ENCODE peak calls at places on chromosomes 16 and 17, in four cellular contexts. C is Ammon's horn, V is NCI-H1436, K is A172. P is an unnamed sample.

GRCh38 chr16:88870608-88871348 is 4.3 kb upstream of the PABPN1L start:
- DNase-seq in C (no peak), V (peak), K (no peak), P (no peak)

GRCh38 chr16:14500791-14501190 is 129.3 kb downstream of the PARN start:
- DNase-seq in C (no peak), K (no peak), V (no peak), P (no peak)

GRCh38 chr17:82332669-82333278 is 792 bp downstream of the SECTM1 start:
- DNase-seq in C (peak), V (no peak), K (no peak), P (peak)

GRCh38 chr16:13298676-13299075 is 397.3 kb downstream of the SHISA9 start:
- DNase-seq in C (no peak), K (peak), V (no peak), P (no peak)

GRCh38 chr17:48554412-48555090 is 9.6 kb upstream of the HOXB2 start:
- DNase-seq in V (no peak), C (no peak), K (no peak), P (no peak)

GRCh38 chr17:82213251-82214011 is 789 bp upstream of the CCDC57 start:
- DNase-seq in K (peak), V (no peak), C (peak), P (peak)

GRCh38 chr16:49986351-49987124 is 38.5 kb upstream of the CNEP1R1 start:
- DNase-seq in C (no peak), K (peak), V (no peak), P (no peak)

GRCh38 chr16:86087011-86087453 is 188.1 kb downstream of the IRF8 start:
- DNase-seq in C (no peak), V (no peak), K (no peak), P (no peak)

GRCh38 chr16:23434380-23434779 is 18.6 kb downstream of the COG7 start:
- DNase-seq in K (peak), V (peak), C (peak), P (peak)

GRCh38 chr17:48499743-48500434 is 30.9 kb downstream of the HOXB1 start:
- DNase-seq in C (no peak), K (no peak), V (no peak), P (no peak)

GRCh38 chr16:57689772-57690558 is 4.6 kb upstream of the DRC7 start:
- DNase-seq in C (no peak), K (no peak), V (no peak), P (no peak)

GRCh38 chr17:42690596-42690995 is 8.3 kb downstream of the CNTNAP1 start:
- DNase-seq in C (no peak), K (no peak), V (no peak), P (no peak)

GRCh38 chr17:38729368-38729885 is 714 bp upstream of the CISD3 start:
- DNase-seq in K (no peak), C (no peak), V (no peak), P (no peak)

GRCh38 chr16:88785106-88785924 is at the start of gene PIEZO1:
- DNase-seq in V (peak), C (peak), K (no peak), P (no peak)

GRCh38 chr17:30232822-30233427 is 2.6 kb downstream of the SLC6A4 start:
- DNase-seq in C (no peak), K (no peak), V (no peak), P (no peak)

GRCh38 chr17:1398028-1398427 is 2.0 kb downstream of the YWHAE start:
- DNase-seq in V (no peak), K (no peak), C (no peak), P (no peak)

GRCh38 chr16:51818342-51818944 is 667.4 kb upstream of the SALL1 start:
- DNase-seq in K (peak), V (no peak), C (peak), P (no peak)

GRCh38 chr16:80285089-80285488 is 255.7 kb upstream of the DYNLRB2 start:
- DNase-seq in K (peak), C (no peak), V (no peak), P (no peak)

GRCh38 chr17:74749262-74750038 is 1.0 kb downstream of the NHERF1 start:
- DNase-seq in K (peak), V (no peak), C (no peak), P (no peak)

GRCh38 chr17:35117984-35118383 is 1.7 kb downstream of the RAD51D start:
- DNase-seq in C (peak), K (peak), V (peak), P (no peak)

GRCh38 chr17:82863941-82864720 is 24.3 kb upstream of the ZNF750 start:
- DNase-seq in C (peak), K (peak), V (no peak), P (no peak)

GRCh38 chr17:82959990-82960418 is 119.4 kb upstream of the METRNL start:
- DNase-seq in V (no peak), K (no peak), C (no peak), P (no peak)

GRCh38 chr16:49338867-49339266 is 34.7 kb upstream of the C16orf78 start:
- DNase-seq in K (no peak), V (no peak), C (no peak), P (peak)

GRCh38 chr16:51404386-51404785 is 253.3 kb upstream of the SALL1 start:
- DNase-seq in C (no peak), V (no peak), K (no peak), P (no peak)

GRCh38 chr17:40605301-40605700 is 40.0 kb upstream of the CCR7 start:
- DNase-seq in K (no peak), C (no peak), V (no peak), P (no peak)

P was measured in cerebellum.